ENCODE peak calls at places on chromosomes 11 and 22, in nine cellular contexts. One of them, this sample, is unnamed.
A peak's percentile ranks its signal among the peaks of the same experiment; 100 is the strongest.

GRCh38 chr11:49221112-49221511 is 12.7 kb upstream of the FOLH1 start:
- DNase-seq in lung: no peak
- DNase-seq in progenitor cell of endocrine pancreas: no peak
- DNase-seq in fibroblast of pulmonary artery: no peak
- DNase-seq in IMR-90: no peak
- DNase-seq in transverse colon: no peak
- DNase-seq in H9: no peak
- DNase-seq in thyroid gland: no peak
- DNase-seq in neural progenitor cell: no peak
- DNase-seq in this sample: no peak

GRCh38 chr22:40025856-40026255 is 31.1 kb downstream of the FAM83F start:
- DNase-seq in lung: no peak
- DNase-seq in progenitor cell of endocrine pancreas: no peak
- DNase-seq in fibroblast of pulmonary artery: no peak
- DNase-seq in IMR-90: no peak
- DNase-seq in transverse colon: no peak
- DNase-seq in H9: no peak
- DNase-seq in thyroid gland: no peak
- DNase-seq in neural progenitor cell: no peak
- DNase-seq in this sample: no peak

GRCh38 chr11:29432719-29433325 is 584.0 kb downstream of the KCNA4 start:
- DNase-seq in lung: no peak
- DNase-seq in progenitor cell of endocrine pancreas: no peak
- DNase-seq in fibroblast of pulmonary artery: peak; percentile 44
- DNase-seq in IMR-90: peak; percentile 6
- DNase-seq in transverse colon: no peak
- DNase-seq in H9: no peak
- DNase-seq in thyroid gland: no peak
- DNase-seq in neural progenitor cell: peak; percentile 24
- DNase-seq in this sample: no peak

GRCh38 chr11:49851511-49851910 is 100.7 kb upstream of the OR4C13 start:
- DNase-seq in lung: no peak
- DNase-seq in progenitor cell of endocrine pancreas: no peak
- DNase-seq in fibroblast of pulmonary artery: no peak
- DNase-seq in IMR-90: no peak
- DNase-seq in transverse colon: no peak
- DNase-seq in H9: no peak
- DNase-seq in thyroid gland: no peak
- DNase-seq in neural progenitor cell: no peak
- DNase-seq in this sample: no peak

GRCh38 chr22:17337639-17338038 is 31.6 kb upstream of the CECR2 start:
- DNase-seq in lung: no peak
- DNase-seq in progenitor cell of endocrine pancreas: no peak
- DNase-seq in fibroblast of pulmonary artery: no peak
- DNase-seq in IMR-90: no peak
- DNase-seq in transverse colon: no peak
- DNase-seq in H9: no peak
- DNase-seq in thyroid gland: no peak
- DNase-seq in neural progenitor cell: no peak
- DNase-seq in this sample: no peak

GRCh38 chr11:75174781-75175370 is 24.0 kb downstream of the SLCO2B1 start:
- DNase-seq in lung: no peak
- DNase-seq in progenitor cell of endocrine pancreas: no peak
- DNase-seq in fibroblast of pulmonary artery: peak; percentile 34
- DNase-seq in IMR-90: peak; percentile 34
- DNase-seq in transverse colon: no peak
- DNase-seq in H9: no peak
- DNase-seq in thyroid gland: no peak
- DNase-seq in neural progenitor cell: no peak
- DNase-seq in this sample: peak; percentile 90

GRCh38 chr11:44943696-44944095 is 7.0 kb downstream of the TP53I11 start:
- DNase-seq in lung: no peak
- DNase-seq in progenitor cell of endocrine pancreas: no peak
- DNase-seq in fibroblast of pulmonary artery: no peak
- DNase-seq in IMR-90: no peak
- DNase-seq in transverse colon: no peak
- DNase-seq in H9: no peak
- DNase-seq in thyroid gland: peak; percentile 42
- DNase-seq in neural progenitor cell: no peak
- DNase-seq in this sample: no peak

GRCh38 chr11:65743928-65744698 is 23.5 kb upstream of the RNASEH2C start:
- DNase-seq in lung: no peak
- DNase-seq in progenitor cell of endocrine pancreas: no peak
- DNase-seq in fibroblast of pulmonary artery: peak; percentile 39
- DNase-seq in IMR-90: no peak
- DNase-seq in transverse colon: peak; percentile 62
- DNase-seq in H9: peak; percentile 82
- DNase-seq in thyroid gland: no peak
- DNase-seq in neural progenitor cell: peak; percentile 45
- DNase-seq in this sample: peak; percentile 61

GRCh38 chr11:64341851-64342791 is 2.1 kb downstream of the CCDC88B start:
- DNase-seq in lung: peak; percentile 94
- DNase-seq in progenitor cell of endocrine pancreas: peak; percentile 68
- DNase-seq in fibroblast of pulmonary artery: peak; percentile 87
- DNase-seq in IMR-90: peak; percentile 81
- DNase-seq in transverse colon: peak; percentile 96
- DNase-seq in H9: peak; percentile 96
- DNase-seq in thyroid gland: peak; percentile 93
- DNase-seq in neural progenitor cell: peak; percentile 93
- DNase-seq in this sample: peak; percentile 90

GRCh38 chr11:70144262-70144661 is 58.8 kb upstream of the FADD start:
- DNase-seq in lung: no peak
- DNase-seq in progenitor cell of endocrine pancreas: no peak
- DNase-seq in fibroblast of pulmonary artery: no peak
- DNase-seq in IMR-90: no peak
- DNase-seq in transverse colon: no peak
- DNase-seq in H9: no peak
- DNase-seq in thyroid gland: no peak
- DNase-seq in neural progenitor cell: no peak
- DNase-seq in this sample: no peak

GRCh38 chr22:38572065-38572464 is 2.1 kb upstream of the DMC1 start:
- DNase-seq in lung: peak; percentile 34
- DNase-seq in progenitor cell of endocrine pancreas: no peak
- DNase-seq in fibroblast of pulmonary artery: peak; percentile 74
- DNase-seq in IMR-90: peak; percentile 62
- DNase-seq in transverse colon: peak; percentile 26
- DNase-seq in H9: no peak
- DNase-seq in thyroid gland: peak; percentile 36
- DNase-seq in neural progenitor cell: peak; percentile 69
- DNase-seq in this sample: no peak

DNA sequence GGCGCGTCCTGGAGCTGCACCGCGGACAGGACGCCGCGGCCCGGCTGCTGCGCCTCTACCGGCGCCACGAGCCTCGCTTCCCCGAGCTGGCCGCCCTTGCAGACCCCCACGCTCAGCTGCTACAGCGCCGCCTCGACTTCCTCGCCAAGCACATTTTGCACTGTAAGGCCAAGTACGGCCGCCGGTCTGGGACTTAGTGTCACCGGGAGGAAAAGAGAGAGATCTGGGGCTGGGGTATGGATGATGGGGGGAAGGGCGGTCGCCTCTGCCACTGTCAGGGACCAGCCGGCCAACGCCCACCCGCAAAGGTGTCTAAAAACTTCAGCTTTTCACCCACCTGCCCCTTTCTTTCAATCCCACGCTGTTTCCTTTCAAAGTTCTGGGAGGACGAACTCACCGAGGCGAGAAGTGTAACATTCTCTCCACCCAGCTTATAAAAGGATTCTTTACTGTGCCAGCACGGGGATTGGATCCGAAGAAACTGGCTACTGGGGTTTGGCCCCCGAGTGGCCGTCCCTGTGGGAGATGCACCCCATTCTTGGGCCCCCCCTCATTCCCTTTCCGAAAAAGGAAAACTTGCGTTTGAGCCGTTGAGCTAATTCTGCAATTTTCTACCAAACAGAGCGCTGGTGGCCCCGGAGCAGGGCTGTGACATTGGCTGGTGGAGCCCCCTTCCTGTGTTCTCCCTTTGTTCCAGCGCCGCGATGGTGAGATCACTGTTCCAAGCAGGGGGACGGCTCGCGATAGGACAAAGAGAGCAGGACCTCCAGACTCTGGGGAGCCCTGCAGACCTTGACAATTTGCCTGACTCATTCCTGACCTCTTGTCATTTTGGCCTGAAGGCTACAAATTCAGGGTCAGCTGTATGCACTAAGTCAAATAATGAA is 1.7 kb downstream of the FJX1 start:
- DNase-seq in lung: no peak
- DNase-seq in progenitor cell of endocrine pancreas: peak; percentile 45
- DNase-seq in fibroblast of pulmonary artery: peak; percentile 34
- DNase-seq in IMR-90: peak; percentile 45
- DNase-seq in transverse colon: peak; percentile 8
- DNase-seq in H9: peak; percentile 88
- DNase-seq in thyroid gland: no peak
- DNase-seq in neural progenitor cell: peak; percentile 87
- DNase-seq in this sample: no peak
- TF ChIP-seq CTCF in lung: no peak
- TF ChIP-seq CTCF in progenitor cell of endocrine pancreas: peak; percentile 4
- TF ChIP-seq CTCF in fibroblast of pulmonary artery: no peak
- TF ChIP-seq CTCF in IMR-90: peak; percentile 5
- TF ChIP-seq CTCF in transverse colon: no peak
- TF ChIP-seq CTCF in H9: peak; percentile 15
- TF ChIP-seq CTCF in thyroid gland: no peak
- TF ChIP-seq CTCF in neural progenitor cell: no peak
- TF ChIP-seq CTCF in this sample: no peak

GRCh38 chr11:87719311-87720073 is 455.8 kb downstream of the RAB38 start:
- DNase-seq in lung: no peak
- DNase-seq in progenitor cell of endocrine pancreas: no peak
- DNase-seq in fibroblast of pulmonary artery: peak; percentile 9
- DNase-seq in IMR-90: no peak
- DNase-seq in transverse colon: no peak
- DNase-seq in H9: no peak
- DNase-seq in thyroid gland: no peak
- DNase-seq in neural progenitor cell: no peak
- DNase-seq in this sample: no peak

GRCh38 chr11:87726511-87726910 is 448.7 kb downstream of the RAB38 start:
- DNase-seq in lung: no peak
- DNase-seq in progenitor cell of endocrine pancreas: no peak
- DNase-seq in fibroblast of pulmonary artery: no peak
- DNase-seq in IMR-90: no peak
- DNase-seq in transverse colon: no peak
- DNase-seq in H9: no peak
- DNase-seq in thyroid gland: no peak
- DNase-seq in neural progenitor cell: no peak
- DNase-seq in this sample: no peak

GRCh38 chr11:87724358-87724757 is 450.9 kb downstream of the RAB38 start:
- DNase-seq in lung: no peak
- DNase-seq in progenitor cell of endocrine pancreas: no peak
- DNase-seq in fibroblast of pulmonary artery: no peak
- DNase-seq in IMR-90: no peak
- DNase-seq in transverse colon: no peak
- DNase-seq in H9: no peak
- DNase-seq in thyroid gland: no peak
- DNase-seq in neural progenitor cell: no peak
- DNase-seq in this sample: no peak

DNA sequence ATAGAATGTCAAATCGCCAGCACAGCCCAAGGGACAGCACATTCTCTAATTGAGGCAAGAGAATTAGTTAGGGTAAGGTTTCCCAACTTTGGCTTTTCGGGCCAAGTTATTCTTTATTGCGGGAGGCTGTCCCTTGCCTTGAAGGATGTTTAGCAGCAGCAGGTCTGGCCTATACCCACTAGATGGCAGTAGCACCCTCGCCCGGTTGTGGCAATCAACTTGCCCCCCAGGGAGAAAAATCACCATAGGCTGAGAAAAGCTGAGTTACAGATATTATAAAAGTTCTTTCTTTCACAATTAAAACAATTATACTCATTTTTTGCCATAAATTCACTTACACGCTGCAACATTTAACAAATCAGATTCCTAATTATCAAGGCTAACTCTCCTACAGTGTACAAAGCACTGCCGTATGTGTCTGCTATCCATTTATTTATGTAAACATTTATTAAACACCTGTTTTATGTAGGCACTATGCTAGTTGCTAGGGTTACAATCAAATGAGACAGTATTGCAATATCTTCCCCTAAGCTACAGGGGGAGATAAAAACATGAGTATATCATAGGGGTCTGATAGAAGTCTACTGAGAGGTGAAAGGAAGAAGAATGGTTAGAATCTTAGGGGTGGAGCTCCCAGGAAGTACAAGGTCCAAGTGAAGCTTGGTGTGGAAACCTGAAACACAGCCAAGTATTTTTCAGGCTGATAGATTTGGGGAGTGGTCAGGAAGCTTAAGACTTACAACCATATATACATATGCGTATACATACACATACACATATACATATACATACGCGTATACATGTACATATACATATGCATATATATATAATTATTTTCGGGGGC is 452.3 kb downstream of the RAB38 start:
- DNase-seq in lung: no peak
- DNase-seq in progenitor cell of endocrine pancreas: no peak
- DNase-seq in fibroblast of pulmonary artery: peak; percentile 11
- DNase-seq in IMR-90: peak; percentile 2
- DNase-seq in transverse colon: peak; percentile 40
- DNase-seq in H9: peak; percentile 56
- DNase-seq in thyroid gland: no peak
- DNase-seq in neural progenitor cell: peak; percentile 47
- DNase-seq in this sample: no peak
- TF ChIP-seq CTCF in lung: no peak
- TF ChIP-seq CTCF in progenitor cell of endocrine pancreas: peak; percentile 58
- TF ChIP-seq CTCF in fibroblast of pulmonary artery: peak; percentile 63
- TF ChIP-seq CTCF in IMR-90: peak; percentile 51
- TF ChIP-seq CTCF in transverse colon: peak; percentile 32
- TF ChIP-seq CTCF in H9: peak; percentile 87
- TF ChIP-seq CTCF in thyroid gland: no peak
- TF ChIP-seq CTCF in neural progenitor cell: peak; percentile 75
- TF ChIP-seq CTCF in this sample: peak; percentile 21

DNA sequence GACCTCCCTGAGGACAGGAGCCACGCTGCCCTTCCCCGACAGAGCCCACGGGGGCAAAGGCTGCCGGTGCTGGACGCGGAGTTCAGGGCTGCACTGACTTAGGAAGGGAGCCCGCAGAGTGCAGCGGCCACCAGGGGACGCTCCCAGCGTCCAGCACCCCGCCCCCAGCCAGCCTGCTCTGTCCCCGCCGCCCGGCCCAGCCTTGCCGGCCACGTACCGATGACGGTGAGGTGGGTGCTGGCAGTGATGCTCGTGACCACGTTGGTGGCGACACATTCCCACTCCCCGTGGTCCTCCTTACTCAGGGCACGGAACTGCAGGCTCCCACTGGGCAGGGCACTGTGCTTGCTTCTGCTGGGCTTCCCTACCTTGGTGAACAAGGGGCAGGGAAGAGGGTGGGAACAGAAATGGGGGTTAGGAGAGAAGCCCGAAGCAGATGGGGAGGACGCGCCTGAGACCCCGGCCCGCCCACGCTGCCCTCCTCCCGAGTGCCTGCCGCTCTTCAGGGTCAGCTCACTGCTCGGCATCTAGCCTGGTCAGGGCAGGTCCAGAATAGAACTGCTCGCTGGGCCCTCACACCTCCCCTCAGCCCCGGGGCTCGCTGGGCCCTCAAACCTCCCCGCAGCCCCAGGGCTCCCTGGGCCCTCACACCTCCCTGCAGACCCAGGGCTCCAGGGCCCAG is 25.9 kb downstream of the IGSF9B start:
- DNase-seq in lung: no peak
- DNase-seq in progenitor cell of endocrine pancreas: no peak
- DNase-seq in fibroblast of pulmonary artery: no peak
- DNase-seq in IMR-90: no peak
- DNase-seq in transverse colon: no peak
- DNase-seq in H9: peak; percentile 78
- DNase-seq in thyroid gland: no peak
- DNase-seq in neural progenitor cell: peak; percentile 74
- DNase-seq in this sample: no peak
- TF ChIP-seq CTCF in lung: no peak
- TF ChIP-seq CTCF in progenitor cell of endocrine pancreas: peak; percentile 55
- TF ChIP-seq CTCF in fibroblast of pulmonary artery: peak; percentile 18
- TF ChIP-seq CTCF in IMR-90: peak; percentile 15
- TF ChIP-seq CTCF in transverse colon: peak; percentile 35
- TF ChIP-seq CTCF in H9: peak; percentile 73
- TF ChIP-seq CTCF in thyroid gland: peak; percentile 4
- TF ChIP-seq CTCF in neural progenitor cell: peak; percentile 63
- TF ChIP-seq CTCF in this sample: no peak

GRCh38 chr11:82701847-82702520 is 31.7 kb downstream of the FAM181B start:
- DNase-seq in lung: no peak
- DNase-seq in progenitor cell of endocrine pancreas: peak; percentile 36
- DNase-seq in fibroblast of pulmonary artery: peak; percentile 48
- DNase-seq in IMR-90: peak; percentile 16
- DNase-seq in transverse colon: peak; percentile 11
- DNase-seq in H9: peak; percentile 65
- DNase-seq in thyroid gland: no peak
- DNase-seq in neural progenitor cell: peak; percentile 74
- DNase-seq in this sample: no peak
- TF ChIP-seq CTCF in lung: no peak
- TF ChIP-seq CTCF in progenitor cell of endocrine pancreas: peak; percentile 74
- TF ChIP-seq CTCF in fibroblast of pulmonary artery: peak; percentile 66
- TF ChIP-seq CTCF in IMR-90: peak; percentile 56
- TF ChIP-seq CTCF in transverse colon: peak; percentile 44
- TF ChIP-seq CTCF in H9: peak; percentile 86
- TF ChIP-seq CTCF in thyroid gland: peak; percentile 55
- TF ChIP-seq CTCF in neural progenitor cell: peak; percentile 96
- TF ChIP-seq CTCF in this sample: peak; percentile 77